ENCODE peak calls at places on chromosomes 16 and 17, in five cellular contexts. X is H9, K is H1, S is trophoblast cell, W is neuronal stem cell. M is an unnamed sample. For H3K4me1, the result is how much of the 10 kb centered on the place peaks cover.

GRCh38 chr16:82782715-82783251 is 156.0 kb downstream of the CDH13 start:
- DNase-seq in X (peak), K (peak), S (no peak), W (peak), M (no peak)

GRCh38 chr16:82169861-82170845 is at the start of gene MPHOSPH6:
- DNase-seq in X (peak), K (peak), S (peak), W (peak), M (peak)

GRCh38 chr17:17679243-17679642 is 2.0 kb upstream of the RAI1 start:
- DNase-seq in X (no peak), K (no peak), S (no peak), W (no peak), M (no peak)

GRCh38 chr17:74231846-74232713 is 18.7 kb downstream of the TTYH2 start:
- DNase-seq in X (no peak), K (no peak), S (no peak), W (no peak), M (no peak)

GRCh38 chr17:77480509-77481215 is 339.9 kb downstream of the SEC14L1 start:
- DNase-seq in X (no peak), K (no peak), S (no peak), W (no peak), M (no peak)

GRCh38 chr17:7932483-7932891 is 481 bp downstream of the CNTROB start:
- DNase-seq in X (peak), K (peak), S (peak), W (no peak), M (peak)

GRCh38 chr17:57536789-57537523 is 208.1 kb downstream of the CCDC182 start:
- DNase-seq in X (no peak), K (no peak), S (no peak), W (no peak), M (no peak)

GRCh38 chr17:17303010-17303846 is at the start of gene NT5M:
- DNase-seq in X (peak), K (peak), S (peak), W (peak), M (peak)

GRCh38 chr16:29992371-29992967 is 2.9 kb downstream of the HIRIP3 start:
- DNase-seq in X (no peak), K (no peak), S (no peak), W (no peak), M (peak)

GRCh38 chr17:45748911-45749310 is 35.2 kb upstream of the CRHR1 start:
- DNase-seq in X (no peak), K (no peak), S (no peak), W (no peak), M (no peak)

GRCh38 chr16:25464058-25464457 is 206.4 kb upstream of the ZKSCAN2 start:
- DNase-seq in X (no peak), K (no peak), S (no peak), W (no peak), M (no peak)
- H2BK12ac ChIP-seq in X (no peak), K (no peak), S (no peak), W (no peak), M (no peak)

GRCh38 chr16:638836-639235 is 2.7 kb upstream of the METTL26 start:
- DNase-seq in X (no peak), K (no peak), S (no peak), W (no peak), M (no peak)
- H3K4me1 ChIP-seq in X (under half), K (under half), S (under half), W (under half), M (half or more)

DNA sequence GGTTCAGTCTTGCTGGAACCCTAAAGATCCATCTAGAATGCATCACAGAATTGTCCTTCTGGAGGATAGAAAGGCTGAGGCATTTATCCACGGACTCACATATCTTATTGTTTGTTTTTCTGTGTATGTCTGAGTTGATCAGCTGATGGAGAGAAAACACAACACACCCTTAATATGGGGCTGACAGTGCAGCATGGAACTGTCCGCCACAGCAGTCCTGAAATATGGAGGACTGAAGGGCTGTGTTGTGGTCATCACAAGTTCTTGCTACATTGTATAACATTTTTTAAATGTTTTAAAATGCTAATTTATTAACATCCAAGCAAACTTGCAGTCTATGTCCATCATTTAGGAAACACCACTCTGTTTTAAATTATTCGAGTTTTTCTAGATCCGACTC is 448.9 kb upstream of the ERCC4 start:
- DNase-seq in X (no peak), K (no peak), S (no peak), W (peak), M (no peak)
- H2BK12ac ChIP-seq in X (no peak), K (no peak), S (no peak), W (no peak), M (no peak)

GRCh38 chr17:44071198-44071520 is 624 bp downstream of the G6PC3 start:
- DNase-seq in X (no peak), K (no peak), S (no peak), W (no peak), M (peak)
- H3K4me1 ChIP-seq in X (under half), K (under half), S (under half), W (under half), M (under half)

M was measured in mesenchymal stem cell.